ENCODE peak calls at places on chromosomes 5 and 9, in six cellular contexts. T, B, X, Y, S and U are unnamed samples. For H3K4me1, the result is how much of the 10 kb centered on the place peaks cover.

GRCh38 chr9:77488439-77489126 is 159.5 kb downstream of the GNA14 start:
- DNase-seq in T (peak), B (peak), X (peak), Y (peak), S (peak), U (peak)

GRCh38 chr5:7436521-7436920 is 40.6 kb downstream of the ADCY2 start:
- DNase-seq in T (peak), B (no peak), X (no peak), Y (no peak), S (no peak), U (no peak)

GRCh38 chr9:7844283-7844682 is 44.7 kb upstream of the DMAC1 start:
- DNase-seq in T (no peak), B (no peak), X (peak), Y (peak), S (peak), U (no peak)

GRCh38 chr9:445033-445432 is 230.4 kb downstream of the DOCK8 start:
- DNase-seq in T (no peak), B (no peak), X (no peak), Y (no peak), S (no peak), U (no peak)

GRCh38 chr9:107660976-107661375 is 171.4 kb upstream of the KLF4 start:
- DNase-seq in T (no peak), B (no peak), X (no peak), Y (no peak), S (no peak), U (no peak)

GRCh38 chr5:95238560-95239325 is 46.2 kb downstream of the MCTP1 start:
- DNase-seq in T (peak), B (no peak), X (peak), Y (no peak), S (no peak), U (no peak)

GRCh38 chr5:151357097-151357496 is 9.7 kb upstream of the SLC36A2 start:
- DNase-seq in T (peak), B (no peak), X (no peak), Y (peak), S (no peak), U (no peak)

GRCh38 chr5:87746341-87746740 is 333.6 kb upstream of the CCNH start:
- DNase-seq in T (no peak), B (peak), X (no peak), Y (no peak), S (no peak), U (no peak)

GRCh38 chr9:34999576-34999975 is 10.0 kb downstream of the DNAJB5 start:
- DNase-seq in T (no peak), B (no peak), X (no peak), Y (no peak), S (no peak), U (no peak)

GRCh38 chr9:127825319-127826051 is 22.8 kb downstream of the FPGS start:
- DNase-seq in T (no peak), B (no peak), X (no peak), Y (peak), S (peak), U (no peak)

GRCh38 chr5:111689576-111689975 is 67.4 kb downstream of the NREP start:
- DNase-seq in T (no peak), B (no peak), X (no peak), Y (no peak), S (no peak), U (no peak)

GRCh38 chr9:32339424-32339823 is 45.0 kb upstream of the ACO1 start:
- DNase-seq in T (peak), B (no peak), X (no peak), Y (no peak), S (no peak), U (no peak)

DNA sequence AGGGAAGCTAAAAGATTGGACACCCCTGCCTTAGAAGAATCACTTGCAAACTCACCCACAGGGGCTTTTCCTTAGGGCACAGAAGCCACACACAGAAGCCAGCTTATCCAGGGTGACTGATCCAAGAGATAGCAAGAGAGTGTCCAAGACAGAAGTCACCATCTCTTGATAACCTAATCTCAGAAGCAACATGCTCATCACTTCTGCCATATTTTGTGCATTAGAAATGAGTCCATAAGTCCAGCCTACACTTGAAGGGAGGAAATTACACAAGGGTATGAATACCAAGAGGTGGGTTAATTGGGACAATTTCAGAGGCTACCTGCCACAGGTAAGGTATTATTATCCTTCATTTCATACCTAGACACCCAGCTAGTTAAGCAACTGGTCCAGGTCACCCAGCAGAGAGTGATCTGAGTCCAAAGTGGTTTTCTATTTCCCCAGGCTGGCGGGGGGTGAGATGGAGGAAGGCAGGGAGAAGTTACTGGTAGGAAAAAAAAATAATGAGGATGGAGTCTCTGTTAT is 3.7 kb upstream of the ERGIC1 start:
- DNase-seq in T (no peak), B (no peak), X (no peak), Y (no peak), S (no peak), U (no peak)
- H3K4me1 ChIP-seq in T (under half), B (under half), X (under half), Y (under half), S (under half), U (under half)

GRCh38 chr5:97560176-97560993 is 377.3 kb upstream of the RIOK2 start:
- DNase-seq in T (no peak), B (no peak), X (no peak), Y (no peak), S (no peak), U (no peak)

DNA sequence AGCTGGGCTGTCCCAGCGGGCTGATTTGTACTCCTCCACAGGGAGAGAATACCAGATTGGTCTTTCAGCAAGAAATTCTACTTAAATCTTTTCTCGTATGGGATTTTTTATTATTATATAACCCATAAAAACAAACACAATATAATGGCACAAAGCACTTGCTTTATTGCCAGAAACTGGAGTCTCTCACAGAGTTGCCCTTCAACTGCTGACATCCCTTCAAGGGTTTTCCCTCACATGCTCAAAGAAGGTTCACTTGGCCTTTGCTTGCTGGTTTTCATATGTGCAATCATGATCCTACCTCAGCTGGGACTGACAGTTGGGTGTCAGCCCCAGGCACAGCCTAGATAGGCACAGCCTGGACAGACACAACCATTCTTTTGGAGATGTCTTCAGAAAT is 380.2 kb upstream of the RIOK2 start:
- DNase-seq in T (no peak), B (no peak), X (no peak), Y (no peak), S (no peak), U (no peak)
- TF ChIP-seq EZH2phosphoT487 in T (no peak), B (no peak), X (no peak), Y (no peak), S (no peak), U (no peak)

GRCh38 chr5:121969660-121970295 is 8.0 kb downstream of the SRFBP1 start:
- DNase-seq in T (peak), B (no peak), X (peak), Y (no peak), S (no peak), U (no peak)

GRCh38 chr5:121974261-121974660 is 12.5 kb downstream of the SRFBP1 start:
- DNase-seq in T (no peak), B (no peak), X (peak), Y (no peak), S (no peak), U (no peak)

GRCh38 chr5:121963409-121963808 is 1.6 kb downstream of the SRFBP1 start:
- DNase-seq in T (no peak), B (no peak), X (no peak), Y (no peak), S (no peak), U (no peak)

GRCh38 chr5:121967187-121967586 is 5.4 kb downstream of the SRFBP1 start:
- DNase-seq in T (peak), B (no peak), X (peak), Y (no peak), S (no peak), U (peak)

GRCh38 chr5:121968910-121969607 is 7.3 kb downstream of the SRFBP1 start:
- DNase-seq in T (peak), B (peak), X (peak), Y (no peak), S (no peak), U (no peak)
- H3K9ac ChIP-seq in T (peak), B (no peak), X (peak), Y (no peak), S (peak), U (no peak)

DNA sequence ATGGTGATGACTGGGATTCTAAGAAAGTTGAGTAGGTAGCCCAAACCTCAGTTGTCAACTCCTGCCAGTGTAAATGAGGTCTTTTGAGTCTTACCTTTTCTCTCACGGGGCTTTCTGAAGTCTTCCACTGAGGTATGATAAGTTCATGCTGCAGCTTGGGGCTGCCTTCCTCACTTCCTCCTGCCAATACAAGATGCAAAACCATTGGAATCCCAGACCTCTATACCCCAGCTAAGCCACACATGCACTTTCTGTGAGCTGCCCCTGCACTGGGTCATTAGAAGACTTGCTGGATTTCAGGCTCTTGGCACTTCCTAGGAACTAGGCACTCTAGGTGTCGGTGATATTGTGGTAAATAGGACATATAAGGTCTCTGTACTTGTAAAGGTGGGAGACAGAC is 4.8 kb downstream of the ADAM19 start:
- DNase-seq in T (no peak), B (no peak), X (no peak), Y (no peak), S (no peak), U (no peak)
- H3K4me1 ChIP-seq in T (under half), B (under half), X (under half), Y (under half), S (under half), U (under half)

DNA sequence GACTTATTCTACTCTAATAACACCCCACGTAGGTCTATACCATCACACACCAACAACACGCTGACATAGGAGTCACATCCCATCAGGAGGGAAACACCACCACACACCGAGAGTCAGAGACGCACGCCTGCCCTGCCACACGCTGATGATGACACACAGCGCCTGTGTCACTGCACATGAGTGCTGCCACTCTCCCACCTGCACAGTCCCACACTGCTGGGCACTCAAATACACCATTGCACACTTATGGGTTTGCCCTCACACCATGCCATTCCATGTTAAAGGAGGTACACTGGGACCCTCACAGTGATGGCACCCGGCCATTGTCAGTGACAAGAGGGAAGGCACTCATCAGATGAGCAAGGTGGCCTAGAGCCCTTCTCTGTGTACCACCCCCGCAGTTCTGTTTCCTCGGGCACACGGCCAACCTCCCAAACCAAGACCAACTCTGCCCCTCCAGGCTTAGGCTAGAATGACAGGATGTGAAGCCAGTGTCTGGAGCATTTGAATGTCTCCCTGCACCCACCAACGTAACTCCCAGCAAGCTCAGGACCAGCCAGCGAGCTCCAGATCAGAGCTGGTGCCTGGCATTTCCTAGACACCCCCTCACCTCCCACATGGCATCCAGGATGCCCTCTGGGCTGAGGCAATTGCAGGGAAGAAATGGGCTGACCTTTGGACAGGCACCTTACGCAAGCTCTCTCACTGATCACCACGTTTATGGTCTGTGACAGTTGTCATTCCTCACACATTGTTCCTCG is 3.6 kb upstream of the CPLX2 start:
- DNase-seq in T (peak), B (peak), X (peak), Y (peak), S (peak), U (no peak)
- TF ChIP-seq EZH2phosphoT487 in T (no peak), B (no peak), X (no peak), Y (no peak), S (no peak), U (no peak)

GRCh38 chr5:96745844-96746531 is 61.8 kb downstream of the ERAP1 start:
- DNase-seq in T (no peak), B (no peak), X (peak), Y (no peak), S (no peak), U (no peak)

GRCh38 chr5:96745025-96745424 is 62.7 kb downstream of the ERAP1 start:
- DNase-seq in T (no peak), B (no peak), X (no peak), Y (no peak), S (no peak), U (no peak)

GRCh38 chr5:96742519-96742918 is 65.2 kb downstream of the ERAP1 start:
- DNase-seq in T (no peak), B (no peak), X (no peak), Y (no peak), S (no peak), U (no peak)

GRCh38 chr5:96743065-96743768 is 64.5 kb downstream of the ERAP1 start:
- DNase-seq in T (peak), B (no peak), X (peak), Y (no peak), S (no peak), U (no peak)

DNA sequence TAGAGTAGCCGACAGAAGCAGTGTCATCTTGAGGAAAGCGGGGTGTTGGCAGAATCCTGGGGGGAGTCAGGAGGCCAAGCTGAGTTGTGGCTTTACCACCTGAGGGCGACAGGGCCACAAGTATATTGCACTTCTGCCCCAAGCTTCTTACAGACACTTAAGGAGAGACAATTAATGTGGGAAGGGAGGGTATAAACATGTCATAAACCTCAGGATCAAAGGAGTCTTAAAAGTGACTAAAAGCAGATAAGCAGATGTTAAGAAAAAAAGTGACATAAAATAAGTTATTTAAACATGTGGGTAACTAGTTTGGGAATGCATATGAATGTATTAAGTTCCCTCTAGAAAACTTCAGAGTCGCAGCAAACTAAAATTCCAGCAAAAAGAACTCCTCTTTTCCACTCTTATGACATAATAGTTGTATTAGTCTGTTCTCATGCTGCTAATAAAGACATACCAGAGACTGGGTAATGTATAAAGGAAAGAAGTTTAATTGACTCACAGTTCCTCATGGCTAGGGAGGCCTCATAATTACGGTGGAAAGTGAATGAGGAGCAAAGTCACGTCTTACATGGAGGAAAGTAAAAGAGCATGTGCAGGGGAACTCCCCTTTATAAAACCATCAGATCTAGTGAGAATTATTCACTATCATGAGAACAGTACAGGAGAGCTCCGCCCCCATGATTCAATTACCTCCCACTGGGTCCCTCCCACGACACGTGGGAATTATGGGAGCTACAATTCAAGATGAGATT is 63.8 kb downstream of the ERAP1 start:
- DNase-seq in T (no peak), B (no peak), X (no peak), Y (no peak), S (no peak), U (no peak)
- H3K9ac ChIP-seq in T (no peak), B (no peak), X (peak), Y (no peak), S (no peak), U (no peak)

GRCh38 chr5:85288914-85289313 is 904.2 kb upstream of the EDIL3 start:
- DNase-seq in T (no peak), B (no peak), X (no peak), Y (no peak), S (no peak), U (no peak)

DNA sequence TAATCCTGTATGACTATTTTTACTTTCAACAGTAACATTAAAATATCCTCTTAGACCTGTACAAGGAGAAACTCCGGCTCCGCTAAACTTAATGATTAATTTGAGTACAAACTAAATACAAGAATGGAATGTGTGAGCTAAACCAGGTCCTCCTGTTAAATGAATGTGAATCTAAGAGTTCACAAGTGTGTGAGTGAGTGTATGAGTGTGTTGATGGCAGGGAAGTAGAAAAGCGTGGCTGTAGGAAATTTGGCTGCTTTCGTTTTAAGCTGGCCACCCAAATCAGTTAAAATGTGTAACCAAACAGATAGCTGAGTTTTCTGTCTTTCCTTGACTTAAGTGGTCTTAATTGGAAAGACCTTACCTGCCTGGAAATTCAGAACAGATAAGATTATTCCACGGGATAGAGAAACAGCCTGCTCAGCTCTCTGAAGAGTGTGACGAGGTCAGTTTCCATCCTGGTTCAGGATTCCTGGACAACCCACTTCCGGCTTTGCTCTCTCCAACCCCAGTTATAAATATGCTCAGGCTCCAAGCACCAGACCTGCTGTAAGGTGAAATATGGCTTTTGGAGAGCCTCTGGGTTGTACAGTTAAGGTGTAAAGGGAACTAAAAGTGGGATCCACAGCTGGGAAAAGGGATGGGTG is 908.6 kb upstream of the EDIL3 start:
- DNase-seq in T (peak), B (no peak), X (no peak), Y (no peak), S (no peak), U (no peak)
- H3K4me1 ChIP-seq in T (under half), B (under half), X (under half), Y (under half), S (under half), U (under half)